ENCODE peak calls at places on chromosome 20, in six cellular contexts. One of them, this sample, is unnamed.

GRCh38 chr20:38134427-38135281 is 30.4 kb downstream of the TGM2 start:
- DNase-seq in fibroblast of the aortic adventitia: peak
- DNase-seq in DMS53: no peak
- DNase-seq in skeletal muscle cell: no peak
- DNase-seq in activated CD8-positive, alpha-beta memory T cell treated with anti-CD3 and anti-CD28 coated beads, Interleukin-2, amount 50 U/mL, for 4 hours: no peak
- DNase-seq in HS-27A: peak
- DNase-seq in this sample: peak

GRCh38 chr20:56953055-56953586 is 313.3 kb downstream of the BMP7 start:
- DNase-seq in fibroblast of the aortic adventitia: no peak
- DNase-seq in DMS53: no peak
- DNase-seq in skeletal muscle cell: no peak
- DNase-seq in activated CD8-positive, alpha-beta memory T cell treated with anti-CD3 and anti-CD28 coated beads, Interleukin-2, amount 50 U/mL, for 4 hours: no peak
- DNase-seq in HS-27A: no peak
- DNase-seq in this sample: no peak

GRCh38 chr20:18922898-18923297 is 109.3 kb downstream of the SCP2D1 start:
- DNase-seq in fibroblast of the aortic adventitia: no peak
- DNase-seq in DMS53: no peak
- DNase-seq in skeletal muscle cell: no peak
- DNase-seq in activated CD8-positive, alpha-beta memory T cell treated with anti-CD3 and anti-CD28 coated beads, Interleukin-2, amount 50 U/mL, for 4 hours: no peak
- DNase-seq in HS-27A: no peak
- DNase-seq in this sample: no peak

GRCh38 chr20:39042279-39043150 is 80.4 kb downstream of the DHX35 start:
- DNase-seq in fibroblast of the aortic adventitia: peak
- DNase-seq in DMS53: no peak
- DNase-seq in skeletal muscle cell: no peak
- DNase-seq in activated CD8-positive, alpha-beta memory T cell treated with anti-CD3 and anti-CD28 coated beads, Interleukin-2, amount 50 U/mL, for 4 hours: no peak
- DNase-seq in HS-27A: no peak
- DNase-seq in this sample: peak

GRCh38 chr20:46967647-46968046 is 73.0 kb downstream of the EYA2 start:
- DNase-seq in fibroblast of the aortic adventitia: no peak
- DNase-seq in DMS53: peak
- DNase-seq in skeletal muscle cell: no peak
- DNase-seq in activated CD8-positive, alpha-beta memory T cell treated with anti-CD3 and anti-CD28 coated beads, Interleukin-2, amount 50 U/mL, for 4 hours: no peak
- DNase-seq in HS-27A: no peak
- DNase-seq in this sample: no peak

GRCh38 chr20:3563548-3564177 is 92.8 kb downstream of the ATRN start:
- DNase-seq in fibroblast of the aortic adventitia: peak
- DNase-seq in DMS53: peak
- DNase-seq in skeletal muscle cell: no peak
- DNase-seq in activated CD8-positive, alpha-beta memory T cell treated with anti-CD3 and anti-CD28 coated beads, Interleukin-2, amount 50 U/mL, for 4 hours: no peak
- DNase-seq in HS-27A: peak
- DNase-seq in this sample: peak

GRCh38 chr20:55882922-55883321 is 122.4 kb downstream of the CBLN4 start:
- DNase-seq in fibroblast of the aortic adventitia: no peak
- DNase-seq in DMS53: no peak
- DNase-seq in skeletal muscle cell: no peak
- DNase-seq in activated CD8-positive, alpha-beta memory T cell treated with anti-CD3 and anti-CD28 coated beads, Interleukin-2, amount 50 U/mL, for 4 hours: no peak
- DNase-seq in HS-27A: no peak
- DNase-seq in this sample: no peak

GRCh38 chr20:22403860-22404608 is 180.3 kb downstream of the FOXA2 start:
- DNase-seq in fibroblast of the aortic adventitia: peak
- DNase-seq in DMS53: peak
- DNase-seq in skeletal muscle cell: no peak
- DNase-seq in activated CD8-positive, alpha-beta memory T cell treated with anti-CD3 and anti-CD28 coated beads, Interleukin-2, amount 50 U/mL, for 4 hours: no peak
- DNase-seq in HS-27A: no peak
- DNase-seq in this sample: no peak

GRCh38 chr20:17657898-17658647 is 24.0 kb downstream of the RRBP1 start:
- DNase-seq in fibroblast of the aortic adventitia: no peak
- DNase-seq in DMS53: no peak
- DNase-seq in skeletal muscle cell: no peak
- DNase-seq in activated CD8-positive, alpha-beta memory T cell treated with anti-CD3 and anti-CD28 coated beads, Interleukin-2, amount 50 U/mL, for 4 hours: no peak
- DNase-seq in HS-27A: no peak
- DNase-seq in this sample: no peak

GRCh38 chr20:40582531-40582930 is 106.5 kb downstream of the MAFB start:
- DNase-seq in fibroblast of the aortic adventitia: no peak
- DNase-seq in DMS53: no peak
- DNase-seq in skeletal muscle cell: no peak
- DNase-seq in activated CD8-positive, alpha-beta memory T cell treated with anti-CD3 and anti-CD28 coated beads, Interleukin-2, amount 50 U/mL, for 4 hours: no peak
- DNase-seq in HS-27A: no peak
- DNase-seq in this sample: no peak

GRCh38 chr20:58720890-58721289 is 28.3 kb downstream of the NPEPL1 start:
- DNase-seq in fibroblast of the aortic adventitia: no peak
- DNase-seq in DMS53: no peak
- DNase-seq in skeletal muscle cell: no peak
- DNase-seq in activated CD8-positive, alpha-beta memory T cell treated with anti-CD3 and anti-CD28 coated beads, Interleukin-2, amount 50 U/mL, for 4 hours: no peak
- DNase-seq in HS-27A: no peak
- DNase-seq in this sample: no peak

GRCh38 chr20:19828233-19828632 is 70.2 kb downstream of the RIN2 start:
- DNase-seq in fibroblast of the aortic adventitia: no peak
- DNase-seq in DMS53: peak
- DNase-seq in skeletal muscle cell: peak
- DNase-seq in activated CD8-positive, alpha-beta memory T cell treated with anti-CD3 and anti-CD28 coated beads, Interleukin-2, amount 50 U/mL, for 4 hours: no peak
- DNase-seq in HS-27A: no peak
- DNase-seq in this sample: no peak

GRCh38 chr20:62361799-62362589 is 5.1 kb downstream of the LAMA5 start:
- DNase-seq in fibroblast of the aortic adventitia: no peak
- DNase-seq in DMS53: no peak
- DNase-seq in skeletal muscle cell: no peak
- DNase-seq in activated CD8-positive, alpha-beta memory T cell treated with anti-CD3 and anti-CD28 coated beads, Interleukin-2, amount 50 U/mL, for 4 hours: no peak
- DNase-seq in HS-27A: no peak
- DNase-seq in this sample: no peak

GRCh38 chr20:57316795-57317201 is 12.8 kb upstream of the SPO11 start:
- DNase-seq in fibroblast of the aortic adventitia: no peak
- DNase-seq in DMS53: no peak
- DNase-seq in skeletal muscle cell: no peak
- DNase-seq in activated CD8-positive, alpha-beta memory T cell treated with anti-CD3 and anti-CD28 coated beads, Interleukin-2, amount 50 U/mL, for 4 hours: no peak
- DNase-seq in HS-27A: no peak
- DNase-seq in this sample: no peak

GRCh38 chr20:13288357-13288756 is 67.3 kb downstream of the ISM1 start:
- DNase-seq in fibroblast of the aortic adventitia: no peak
- DNase-seq in DMS53: no peak
- DNase-seq in skeletal muscle cell: no peak
- DNase-seq in activated CD8-positive, alpha-beta memory T cell treated with anti-CD3 and anti-CD28 coated beads, Interleukin-2, amount 50 U/mL, for 4 hours: no peak
- DNase-seq in HS-27A: no peak
- DNase-seq in this sample: no peak

GRCh38 chr20:3716195-3716834 is 3.9 kb upstream of the SIGLEC1 start:
- DNase-seq in fibroblast of the aortic adventitia: peak
- DNase-seq in DMS53: peak
- DNase-seq in skeletal muscle cell: no peak
- DNase-seq in activated CD8-positive, alpha-beta memory T cell treated with anti-CD3 and anti-CD28 coated beads, Interleukin-2, amount 50 U/mL, for 4 hours: no peak
- DNase-seq in HS-27A: peak
- DNase-seq in this sample: peak

GRCh38 chr20:19349879-19350278 is 137.4 kb downstream of the SLC24A3 start:
- DNase-seq in fibroblast of the aortic adventitia: no peak
- DNase-seq in DMS53: no peak
- DNase-seq in skeletal muscle cell: no peak
- DNase-seq in activated CD8-positive, alpha-beta memory T cell treated with anti-CD3 and anti-CD28 coated beads, Interleukin-2, amount 50 U/mL, for 4 hours: no peak
- DNase-seq in HS-27A: no peak
- DNase-seq in this sample: no peak